ENCODE peak calls at places on chromosomes 5 and 9, in eight cellular contexts. A is foreskin fibroblast, N is AG04450, K is endodermal cell, V is B cell, B is nephron progenitor cell, M is bronchial epithelial cell, P is hepatocyte. G is an unnamed sample.

GRCh38 chr5:91049800-91050199 is 333.3 kb downstream of the ARRDC3 start:
- DNase-seq in A (peak; percentile 34), N (no peak), K (no peak), V (no peak), B (no peak), M (peak; percentile 51), P (no peak), G (no peak)

GRCh38 chr9:42386477-42386876 is 203.0 kb downstream of the SPATA31A6 start:
- DNase-seq in A (no peak), N (no peak), K (no peak), V (peak; percentile 13), B (no peak), M (no peak), P (no peak), G (no peak)

GRCh38 chr9:121926417-121926816 is 166.7 kb downstream of the TTLL11 start:
- DNase-seq in A (no peak), N (no peak), K (no peak), V (no peak), B (no peak), M (no peak), P (no peak), G (no peak)

GRCh38 chr9:98873535-98874432 is 66.3 kb downstream of the GALNT12 start:
- DNase-seq in A (peak; percentile 26), N (no peak), K (no peak), V (no peak), B (no peak), M (no peak), P (no peak), G (peak; percentile 39)

GRCh38 chr9:123426406-123426805 is 70.4 kb downstream of the CRB2 start:
- DNase-seq in A (no peak), N (no peak), K (peak; percentile 52), V (no peak), B (no peak), M (no peak), P (no peak), G (no peak)

GRCh38 chr5:177447066-177447610 is 524 bp downstream of the PRR7 start:
- DNase-seq in A (no peak), N (no peak), K (peak; percentile 86), V (peak; percentile 86), B (peak; percentile 82), M (no peak), P (peak; percentile 83), G (no peak)

GRCh38 chr9:138049779-138050471 is 172.3 kb downstream of the CACNA1B start:
- DNase-seq in A (no peak), N (no peak), K (peak; percentile 52), V (no peak), B (no peak), M (no peak), P (no peak), G (no peak)

GRCh38 chr9:107378031-107378430 is 95.0 kb downstream of the RAD23B start:
- DNase-seq in A (no peak), N (no peak), K (no peak), V (no peak), B (no peak), M (no peak), P (no peak), G (no peak)

GRCh38 chr9:89755835-89756234 is 151.0 kb downstream of the GADD45G start:
- DNase-seq in A (no peak), N (no peak), K (no peak), V (no peak), B (no peak), M (peak; percentile 77), P (peak; percentile 54), G (no peak)

GRCh38 chr5:113151641-113152040 is 175.0 kb downstream of the DCP2 start:
- DNase-seq in A (no peak), N (no peak), K (no peak), V (no peak), B (no peak), M (no peak), P (no peak), G (no peak)

GRCh38 chr5:147504001-147504400 is 5.9 kb downstream of the DPYSL3 start:
- DNase-seq in A (peak; percentile 57), N (no peak), K (no peak), V (no peak), B (no peak), M (no peak), P (peak; percentile 32), G (no peak)

GRCh38 chr5:127028822-127029457 is 1.4 kb downstream of the MARCHF3 start:
- DNase-seq in A (peak; percentile 47), N (no peak), K (no peak), V (peak; percentile 16), B (peak; percentile 38), M (no peak), P (peak; percentile 19), G (no peak)

GRCh38 chr9:104895572-104895971 is 32.4 kb downstream of the ABCA1 start:
- DNase-seq in A (peak; percentile 92), N (no peak), K (peak; percentile 2), V (no peak), B (no peak), M (peak; percentile 77), P (no peak), G (no peak)

GRCh38 chr5:115898656-115899055 is 56.9 kb downstream of the AP3S1 start:
- DNase-seq in A (no peak), N (no peak), K (no peak), V (no peak), B (no peak), M (peak; percentile 2), P (no peak), G (no peak)

GRCh38 chr9:85603920-85604319 is 137.8 kb downstream of the AGTPBP1 start:
- DNase-seq in A (no peak), N (no peak), K (no peak), V (no peak), B (no peak), M (no peak), P (no peak), G (no peak)

GRCh38 chr5:123487298-123487697 is 24.7 kb upstream of the CSNK1G3 start:
- DNase-seq in A (peak; percentile 18), N (peak; percentile 6), K (no peak), V (no peak), B (no peak), M (peak; percentile 50), P (no peak), G (no peak)

GRCh38 chr5:167785106-167785505 is 506.3 kb upstream of the WWC1 start:
- DNase-seq in A (no peak), N (no peak), K (no peak), V (no peak), B (no peak), M (no peak), P (no peak), G (no peak)

GRCh38 chr5:127695336-127695735 is 7.9 kb upstream of the CCDC192 start:
- DNase-seq in A (no peak), N (no peak), K (no peak), V (no peak), B (no peak), M (no peak), P (no peak), G (no peak)

GRCh38 chr9:107778666-107779065 is 289.1 kb upstream of the KLF4 start:
- DNase-seq in A (no peak), N (no peak), K (no peak), V (no peak), B (no peak), M (no peak), P (no peak), G (no peak)

GRCh38 chr9:83986765-83987401 is 6.3 kb downstream of the RMI1 start:
- DNase-seq in A (peak; percentile 28), N (no peak), K (no peak), V (no peak), B (no peak), M (peak; percentile 67), P (peak; percentile 20), G (no peak)

GRCh38 chr5:160315968-160316367 is 3.6 kb upstream of the CCNJL start:
- DNase-seq in A (no peak), N (peak; percentile 32), K (peak; percentile 57), V (no peak), B (no peak), M (peak; percentile 95), P (peak; percentile 70), G (no peak)

DNA sequence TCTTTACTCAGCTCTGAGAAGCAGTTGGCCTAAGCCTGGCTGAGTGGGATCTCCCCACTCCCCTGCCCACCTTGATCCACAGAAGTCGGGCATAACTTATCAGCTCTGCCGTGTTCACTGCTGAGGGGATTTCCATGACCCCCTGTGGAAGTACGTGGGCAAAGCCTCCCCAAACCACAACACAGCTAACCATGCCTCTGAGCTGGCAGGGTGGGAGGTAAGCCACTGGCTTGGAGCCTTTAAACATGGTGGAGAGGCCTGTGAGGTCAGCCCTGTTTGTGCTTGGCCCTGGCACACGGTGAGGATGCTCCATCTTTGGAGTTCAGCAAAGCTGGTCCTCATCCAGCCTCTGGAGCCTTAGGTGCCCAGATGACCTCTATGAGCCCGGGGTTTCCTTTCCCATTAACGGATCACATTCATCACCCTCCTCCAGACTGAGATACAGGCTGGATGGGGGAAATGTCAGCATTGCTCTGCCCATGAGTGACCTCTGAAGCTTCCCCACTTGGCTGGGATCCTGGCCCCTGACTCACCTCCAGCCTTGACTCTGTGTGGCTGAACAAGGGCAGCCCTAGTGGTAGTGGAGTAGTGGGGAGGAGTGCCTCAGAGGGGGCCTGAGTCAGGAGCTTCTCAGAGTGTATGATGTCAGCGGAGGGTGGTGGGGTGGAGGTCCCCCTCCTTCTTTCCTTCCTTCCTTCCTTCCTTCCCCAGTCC is 6.2 kb downstream of the PDLIM4 start:
- DNase-seq in A (peak; percentile 95), N (peak; percentile 49), K (peak; percentile 30), V (no peak), B (no peak), M (peak; percentile 79), P (no peak), G (no peak)
- TF ChIP-seq CTCF in A (peak; percentile 20), N (peak; percentile 20), K (no peak), V (no peak), B (no peak), M (no peak), P (no peak), G (peak; percentile 30)

DNA sequence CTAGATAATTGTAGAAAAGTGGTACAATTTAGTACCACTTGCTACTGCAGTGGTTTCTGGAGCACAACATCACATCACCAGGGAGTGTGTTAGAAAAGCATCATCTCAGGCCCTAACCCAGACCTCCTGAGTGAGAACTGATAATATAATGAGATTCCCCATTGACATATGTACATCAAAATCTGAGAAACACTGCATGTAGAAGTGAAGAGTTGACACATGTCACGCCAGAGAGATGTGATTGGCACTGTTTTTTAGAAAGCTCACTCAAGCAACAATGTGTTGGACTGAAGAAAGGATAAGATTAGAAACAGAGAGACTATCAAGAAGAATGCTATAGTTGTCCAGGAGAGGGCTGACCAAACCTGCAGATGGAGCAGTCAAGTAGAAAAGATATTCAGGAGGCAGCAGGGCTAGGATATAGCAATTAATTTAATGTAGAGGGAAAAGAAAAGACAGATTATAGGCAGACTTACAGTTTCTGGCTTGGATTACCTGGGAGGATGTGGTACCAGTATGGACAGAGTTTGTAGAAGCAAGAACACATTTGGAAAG is 324.4 kb upstream of the ADAMTSL1 start:
- DNase-seq in A (peak; percentile 6), N (no peak), K (no peak), V (no peak), B (no peak), M (no peak), P (no peak), G (no peak)
- TF ChIP-seq CTCF in A (no peak), N (peak; percentile 25), K (peak; percentile 58), V (no peak), B (no peak), M (no peak), P (peak; percentile 23), G (peak; percentile 40)

GRCh38 chr5:111757582-111758283 is 739 bp upstream of the NREP start:
- DNase-seq in A (peak; percentile 93), N (peak; percentile 85), K (peak; percentile 92), V (peak; percentile 89), B (peak; percentile 78), M (peak; percentile 64), P (peak; percentile 89), G (no peak)
- TF ChIP-seq CTCF in A (no peak), N (peak; percentile 11), K (no peak), V (no peak), B (no peak), M (peak; percentile 2), P (no peak), G (no peak)

GRCh38 chr5:97986069-97986468 is 787.4 kb upstream of the RGMB start:
- DNase-seq in A (peak; percentile 47), N (no peak), K (peak; percentile 59), V (no peak), B (no peak), M (peak; percentile 25), P (no peak), G (no peak)
- TF ChIP-seq CTCF in A (peak; percentile 8), N (no peak), K (peak; percentile 54), V (no peak), B (no peak), M (no peak), P (no peak), G (peak; percentile 14)